ENCODE peak calls at places on chromosome 5, in seven cellular contexts. X, A, B, C, G, W and K are unnamed samples.

GRCh38 chr5:150116667-150117395 is 30.5 kb upstream of the CSF1R start:
- DNase-seq in A (no peak), G (no peak), C (no peak), B (no peak), X (peak; percentile 33), W (no peak), K (no peak)

GRCh38 chr5:180389252-180390101 is 36.3 kb upstream of the GFPT2 start:
- DNase-seq in G (no peak), X (peak; percentile 10), W (no peak), B (no peak), C (no peak), A (no peak), K (peak; percentile 20)

GRCh38 chr5:132259061-132259851 is 1.8 kb downstream of the PDLIM4 start:
- DNase-seq in C (no peak), G (no peak), X (peak; percentile 96), A (no peak), B (no peak), W (no peak), K (peak; percentile 95)

GRCh38 chr5:107529618-107530017 is 141.1 kb downstream of the EFNA5 start:
- DNase-seq in A (no peak), X (no peak), G (no peak), C (no peak), W (no peak), B (no peak), K (no peak)

GRCh38 chr5:158020555-158021418 is 161.8 kb upstream of the CLINT1 start:
- DNase-seq in G (no peak), X (no peak), A (no peak), W (no peak), C (no peak), B (no peak), K (no peak)

GRCh38 chr5:74201334-74202081 is 439.0 kb downstream of the ENC1 start:
- DNase-seq in A (peak; percentile 40), C (no peak), W (peak; percentile 18), X (peak; percentile 41), B (no peak), G (no peak), K (peak; percentile 36)

GRCh38 chr5:168137265-168137664 is 154.2 kb upstream of the WWC1 start:
- DNase-seq in W (no peak), A (no peak), G (no peak), B (no peak), C (no peak), X (no peak), K (no peak)

GRCh38 chr5:140642718-140643117 is 3.5 kb downstream of the TMCO6 start:
- DNase-seq in A (no peak), W (no peak), C (no peak), G (no peak), B (no peak), X (peak; percentile 61), K (peak; percentile 44)

GRCh38 chr5:129399069-129399468 is 61.0 kb upstream of the ADAMTS19 start:
- DNase-seq in G (no peak), A (no peak), B (no peak), C (no peak), W (no peak), X (no peak), K (no peak)

GRCh38 chr5:42573386-42573785 is 150.1 kb downstream of the GHR start:
- DNase-seq in A (no peak), X (no peak), G (no peak), W (no peak), B (no peak), C (no peak), K (no peak)

GRCh38 chr5:154367101-154367500 is 78.7 kb upstream of the SAP30L start:
- DNase-seq in X (peak; percentile 85), A (peak; percentile 16), C (no peak), W (no peak), G (no peak), B (no peak), K (peak; percentile 73)

GRCh38 chr5:149002761-149003689 is 59.8 kb downstream of the SH3TC2 start:
- DNase-seq in B (no peak), A (peak; percentile 69), X (peak; percentile 69), C (no peak), W (no peak), G (no peak), K (peak; percentile 64)

GRCh38 chr5:68169898-68170297 is 45.7 kb upstream of the PIK3R1 start:
- DNase-seq in C (no peak), G (no peak), B (no peak), A (no peak), W (no peak), X (no peak), K (peak; percentile 41)

GRCh38 chr5:126126574-126126973 is 296.6 kb upstream of the GRAMD2B start:
- DNase-seq in W (no peak), G (no peak), X (no peak), A (no peak), B (no peak), C (no peak), K (no peak)

GRCh38 chr5:178113141-178113787 is at the start of gene N4BP3:
- DNase-seq in W (peak; percentile 91), B (peak; percentile 86), A (peak; percentile 31), X (peak; percentile 66), C (peak; percentile 70), G (peak; percentile 57), K (peak; percentile 47)